ENCODE peak calls at places on chromosomes 3 and 15, in nine cellular contexts. One of them, this sample, is unnamed.

GRCh38 chr3:69419276-69419675 is 33.4 kb upstream of the FRMD4B start:
- DNase-seq in fibroblast of lung: no peak
- DNase-seq in PC-3: no peak
- DNase-seq in HepG2: no peak
- DNase-seq in endothelial cell of umbilical vein: no peak
- DNase-seq in mammary epithelial cell: no peak
- DNase-seq in HCT116: no peak
- DNase-seq in astrocyte: no peak
- DNase-seq in GM12878: no peak
- DNase-seq in this sample: no peak

GRCh38 chr15:52294881-52295420 is 653 bp downstream of the MYO5C start:
- DNase-seq in fibroblast of lung: no peak
- DNase-seq in PC-3: peak; percentile 4
- DNase-seq in HepG2: peak; percentile 47
- DNase-seq in endothelial cell of umbilical vein: peak; percentile 19
- DNase-seq in mammary epithelial cell: no peak
- DNase-seq in HCT116: no peak
- DNase-seq in astrocyte: no peak
- DNase-seq in GM12878: no peak
- DNase-seq in this sample: no peak

GRCh38 chr15:70017796-70018195 is 79.9 kb downstream of the TLE3 start:
- DNase-seq in fibroblast of lung: no peak
- DNase-seq in PC-3: no peak
- DNase-seq in HepG2: no peak
- DNase-seq in endothelial cell of umbilical vein: no peak
- DNase-seq in mammary epithelial cell: no peak
- DNase-seq in HCT116: no peak
- DNase-seq in astrocyte: no peak
- DNase-seq in GM12878: no peak
- DNase-seq in this sample: no peak

GRCh38 chr3:22729981-22730380 is 473.1 kb upstream of the UBE2E2 start:
- DNase-seq in fibroblast of lung: peak; percentile 8
- DNase-seq in PC-3: peak; percentile 48
- DNase-seq in HepG2: no peak
- DNase-seq in endothelial cell of umbilical vein: no peak
- DNase-seq in mammary epithelial cell: peak; percentile 2
- DNase-seq in HCT116: no peak
- DNase-seq in astrocyte: no peak
- DNase-seq in GM12878: no peak
- DNase-seq in this sample: no peak

GRCh38 chr3:179949428-179949827 is 87.3 kb downstream of the PEX5L start:
- DNase-seq in fibroblast of lung: no peak
- DNase-seq in PC-3: no peak
- DNase-seq in HepG2: no peak
- DNase-seq in endothelial cell of umbilical vein: no peak
- DNase-seq in mammary epithelial cell: no peak
- DNase-seq in HCT116: no peak
- DNase-seq in astrocyte: no peak
- DNase-seq in GM12878: no peak
- DNase-seq in this sample: no peak

GRCh38 chr3:127590282-127590592 is 296 bp downstream of the TPRA1 start:
- DNase-seq in fibroblast of lung: no peak
- DNase-seq in PC-3: no peak
- DNase-seq in HepG2: no peak
- DNase-seq in endothelial cell of umbilical vein: no peak
- DNase-seq in mammary epithelial cell: no peak
- DNase-seq in HCT116: no peak
- DNase-seq in astrocyte: no peak
- DNase-seq in GM12878: no peak
- DNase-seq in this sample: no peak

GRCh38 chr3:161498259-161498921 is 1.8 kb downstream of the OTOL1 start:
- DNase-seq in fibroblast of lung: no peak
- DNase-seq in PC-3: no peak
- DNase-seq in HepG2: no peak
- DNase-seq in endothelial cell of umbilical vein: no peak
- DNase-seq in mammary epithelial cell: no peak
- DNase-seq in HCT116: no peak
- DNase-seq in astrocyte: no peak
- DNase-seq in GM12878: no peak
- DNase-seq in this sample: no peak

GRCh38 chr3:137692803-137693431 is 71.2 kb upstream of the SOX14 start:
- DNase-seq in fibroblast of lung: no peak
- DNase-seq in PC-3: peak; percentile 19
- DNase-seq in HepG2: peak; percentile 31
- DNase-seq in endothelial cell of umbilical vein: no peak
- DNase-seq in mammary epithelial cell: peak; percentile 16
- DNase-seq in HCT116: peak; percentile 13
- DNase-seq in astrocyte: no peak
- DNase-seq in GM12878: peak; percentile 3
- DNase-seq in this sample: no peak

GRCh38 chr15:40285151-40285898 is 2.5 kb upstream of the ANKRD63 start:
- DNase-seq in fibroblast of lung: no peak
- DNase-seq in PC-3: no peak
- DNase-seq in HepG2: no peak
- DNase-seq in endothelial cell of umbilical vein: peak; percentile 12
- DNase-seq in mammary epithelial cell: no peak
- DNase-seq in HCT116: no peak
- DNase-seq in astrocyte: no peak
- DNase-seq in GM12878: no peak
- DNase-seq in this sample: no peak

GRCh38 chr15:40283615-40284306 is 897 bp upstream of the ANKRD63 start:
- DNase-seq in fibroblast of lung: no peak
- DNase-seq in PC-3: no peak
- DNase-seq in HepG2: no peak
- DNase-seq in endothelial cell of umbilical vein: no peak
- DNase-seq in mammary epithelial cell: no peak
- DNase-seq in HCT116: no peak
- DNase-seq in astrocyte: no peak
- DNase-seq in GM12878: no peak
- DNase-seq in this sample: no peak

GRCh38 chr15:40282144-40282869 is 557 bp downstream of the ANKRD63 start:
- DNase-seq in fibroblast of lung: no peak
- DNase-seq in PC-3: peak; percentile 43
- DNase-seq in HepG2: peak; percentile 30
- DNase-seq in endothelial cell of umbilical vein: peak; percentile 31
- DNase-seq in mammary epithelial cell: peak; percentile 53
- DNase-seq in HCT116: no peak
- DNase-seq in astrocyte: no peak
- DNase-seq in GM12878: no peak
- DNase-seq in this sample: no peak

GRCh38 chr15:40281057-40281850 is 1.6 kb downstream of the ANKRD63 start:
- DNase-seq in fibroblast of lung: no peak
- DNase-seq in PC-3: no peak
- DNase-seq in HepG2: no peak
- DNase-seq in endothelial cell of umbilical vein: no peak
- DNase-seq in mammary epithelial cell: no peak
- DNase-seq in HCT116: no peak
- DNase-seq in astrocyte: no peak
- DNase-seq in GM12878: no peak
- DNase-seq in this sample: no peak

DNA sequence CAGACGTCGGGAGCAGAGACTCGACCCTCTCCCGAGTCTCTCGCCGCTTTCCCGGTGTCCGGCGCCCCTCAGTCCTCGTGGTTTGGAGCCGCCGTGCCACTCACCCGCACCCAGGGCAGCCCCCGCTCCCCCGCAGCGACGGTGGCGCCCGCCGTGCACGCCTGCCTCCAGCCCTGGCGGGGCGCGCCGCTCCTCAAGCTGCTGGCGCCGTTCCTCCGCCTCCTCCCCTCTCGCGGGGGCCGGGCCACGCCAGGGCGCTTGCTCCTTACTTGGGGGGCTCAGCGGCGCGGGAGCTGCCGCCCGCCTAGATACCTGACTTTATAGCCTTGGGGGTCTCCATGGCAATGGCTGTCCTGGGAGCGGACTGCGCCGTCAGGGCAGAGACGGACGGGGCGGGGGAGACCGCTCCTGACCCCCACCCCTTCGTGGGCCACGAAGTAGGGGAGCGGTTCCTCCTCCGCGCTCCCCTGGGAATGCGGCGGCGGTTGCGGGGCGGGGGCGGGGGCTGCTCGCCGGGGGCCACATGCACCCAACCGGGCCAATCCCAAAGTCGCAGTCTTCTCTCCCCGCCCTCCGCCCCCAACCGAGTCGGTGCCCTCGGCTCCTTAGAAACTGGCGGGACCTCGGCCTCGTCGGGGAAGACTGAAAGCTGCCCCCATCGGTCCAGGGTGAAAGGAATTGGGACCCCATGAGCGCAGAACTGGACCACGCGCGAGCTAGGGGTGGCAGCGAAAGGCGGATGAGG is at the start of gene ANKRD63:
- DNase-seq in fibroblast of lung: no peak
- DNase-seq in PC-3: peak; percentile 20
- DNase-seq in HepG2: no peak
- DNase-seq in endothelial cell of umbilical vein: peak; percentile 11
- DNase-seq in mammary epithelial cell: no peak
- DNase-seq in HCT116: no peak
- DNase-seq in astrocyte: no peak
- DNase-seq in GM12878: no peak
- DNase-seq in this sample: no peak
- TF ChIP-seq EZH2 in fibroblast of lung: peak; percentile 74
- TF ChIP-seq EZH2 in PC-3: no peak
- TF ChIP-seq EZH2 in HepG2: no peak
- TF ChIP-seq EZH2 in endothelial cell of umbilical vein: peak; percentile 96
- TF ChIP-seq EZH2 in mammary epithelial cell: peak; percentile 52
- TF ChIP-seq EZH2 in HCT116: no peak
- TF ChIP-seq EZH2 in astrocyte: peak; percentile 72
- TF ChIP-seq EZH2 in GM12878: no peak
- TF ChIP-seq EZH2 in this sample: no peak

GRCh38 chr15:48924528-48925393 is 39.0 kb downstream of the SHC4 start:
- DNase-seq in fibroblast of lung: peak; percentile 25
- DNase-seq in PC-3: no peak
- DNase-seq in HepG2: no peak
- DNase-seq in endothelial cell of umbilical vein: no peak
- DNase-seq in mammary epithelial cell: no peak
- DNase-seq in HCT116: no peak
- DNase-seq in astrocyte: peak; percentile 61
- DNase-seq in GM12878: no peak
- DNase-seq in this sample: no peak

GRCh38 chr15:48922046-48922445 is 41.7 kb downstream of the SHC4 start:
- DNase-seq in fibroblast of lung: no peak
- DNase-seq in PC-3: no peak
- DNase-seq in HepG2: no peak
- DNase-seq in endothelial cell of umbilical vein: no peak
- DNase-seq in mammary epithelial cell: no peak
- DNase-seq in HCT116: no peak
- DNase-seq in astrocyte: no peak
- DNase-seq in GM12878: no peak
- DNase-seq in this sample: no peak

GRCh38 chr15:48928877-48929538 is 34.7 kb downstream of the SHC4 start:
- DNase-seq in fibroblast of lung: no peak
- DNase-seq in PC-3: peak; percentile 70
- DNase-seq in HepG2: no peak
- DNase-seq in endothelial cell of umbilical vein: no peak
- DNase-seq in mammary epithelial cell: peak; percentile 89
- DNase-seq in HCT116: no peak
- DNase-seq in astrocyte: peak; percentile 63
- DNase-seq in GM12878: no peak
- DNase-seq in this sample: no peak

GRCh38 chr15:48927181-48927580 is 36.5 kb downstream of the SHC4 start:
- DNase-seq in fibroblast of lung: no peak
- DNase-seq in PC-3: no peak
- DNase-seq in HepG2: no peak
- DNase-seq in endothelial cell of umbilical vein: no peak
- DNase-seq in mammary epithelial cell: no peak
- DNase-seq in HCT116: no peak
- DNase-seq in astrocyte: no peak
- DNase-seq in GM12878: no peak
- DNase-seq in this sample: no peak

GRCh38 chr15:48925714-48926223 is 38.0 kb downstream of the SHC4 start:
- DNase-seq in fibroblast of lung: peak; percentile 90
- DNase-seq in PC-3: peak; percentile 92
- DNase-seq in HepG2: peak; percentile 29
- DNase-seq in endothelial cell of umbilical vein: peak; percentile 59
- DNase-seq in mammary epithelial cell: peak; percentile 97
- DNase-seq in HCT116: peak; percentile 91
- DNase-seq in astrocyte: peak; percentile 93
- DNase-seq in GM12878: no peak
- DNase-seq in this sample: peak; percentile 66
- H3K4me3 ChIP-seq in fibroblast of lung: no peak overlapping the region
- H3K4me3 ChIP-seq in PC-3: no peak overlapping the region
- H3K4me3 ChIP-seq in HepG2: no peak overlapping the region
- H3K4me3 ChIP-seq in endothelial cell of umbilical vein: no peak overlapping the region
- H3K4me3 ChIP-seq in mammary epithelial cell: no peak overlapping the region
- H3K4me3 ChIP-seq in HCT116: no peak overlapping the region
- H3K4me3 ChIP-seq in astrocyte: no peak overlapping the region
- H3K4me3 ChIP-seq in GM12878: no peak overlapping the region
- H3K4me3 ChIP-seq in this sample: no peak overlapping the region

GRCh38 chr3:52238193-52238760 is 681 bp downstream of the TWF2 start:
- DNase-seq in fibroblast of lung: no peak
- DNase-seq in PC-3: no peak
- DNase-seq in HepG2: peak; percentile 89
- DNase-seq in endothelial cell of umbilical vein: peak; percentile 33
- DNase-seq in mammary epithelial cell: no peak
- DNase-seq in HCT116: no peak
- DNase-seq in astrocyte: peak; percentile 16
- DNase-seq in GM12878: no peak
- DNase-seq in this sample: no peak
- H3K9ac ChIP-seq in fibroblast of lung: peak overlapping the region; percentile 83
- H3K9ac ChIP-seq in PC-3: peak overlapping the region; percentile 88
- H3K9ac ChIP-seq in HepG2: peak overlapping the region; percentile 89
- H3K9ac ChIP-seq in endothelial cell of umbilical vein: peak overlapping the region; percentile 25
- H3K9ac ChIP-seq in mammary epithelial cell: peak overlapping the region; percentile 32
- H3K9ac ChIP-seq in HCT116: peak overlapping the region; percentile 87
- H3K9ac ChIP-seq in astrocyte: peak overlapping the region; percentile 88
- H3K9ac ChIP-seq in GM12878: peak overlapping the region; percentile 87
- H3K9ac ChIP-seq in this sample: peak overlapping the region; percentile 89

GRCh38 chr3:184564685-184565385 is 3.2 kb downstream of the EPHB3 start:
- DNase-seq in fibroblast of lung: no peak
- DNase-seq in PC-3: no peak
- DNase-seq in HepG2: no peak
- DNase-seq in endothelial cell of umbilical vein: no peak
- DNase-seq in mammary epithelial cell: no peak
- DNase-seq in HCT116: no peak
- DNase-seq in astrocyte: no peak
- DNase-seq in GM12878: no peak
- DNase-seq in this sample: no peak

GRCh38 chr3:184562875-184563568 is 1.4 kb downstream of the EPHB3 start:
- DNase-seq in fibroblast of lung: no peak
- DNase-seq in PC-3: peak; percentile 37
- DNase-seq in HepG2: no peak
- DNase-seq in endothelial cell of umbilical vein: no peak
- DNase-seq in mammary epithelial cell: peak; percentile 38
- DNase-seq in HCT116: no peak
- DNase-seq in astrocyte: peak; percentile 20
- DNase-seq in GM12878: no peak
- DNase-seq in this sample: no peak

GRCh38 chr3:184563941-184564684 is 2.5 kb downstream of the EPHB3 start:
- DNase-seq in fibroblast of lung: no peak
- DNase-seq in PC-3: no peak
- DNase-seq in HepG2: no peak
- DNase-seq in endothelial cell of umbilical vein: no peak
- DNase-seq in mammary epithelial cell: no peak
- DNase-seq in HCT116: no peak
- DNase-seq in astrocyte: no peak
- DNase-seq in GM12878: no peak
- DNase-seq in this sample: no peak

GRCh38 chr3:184562146-184562861 is 719 bp downstream of the EPHB3 start:
- DNase-seq in fibroblast of lung: no peak
- DNase-seq in PC-3: peak; percentile 21
- DNase-seq in HepG2: no peak
- DNase-seq in endothelial cell of umbilical vein: no peak
- DNase-seq in mammary epithelial cell: no peak
- DNase-seq in HCT116: no peak
- DNase-seq in astrocyte: no peak
- DNase-seq in GM12878: no peak
- DNase-seq in this sample: no peak

DNA sequence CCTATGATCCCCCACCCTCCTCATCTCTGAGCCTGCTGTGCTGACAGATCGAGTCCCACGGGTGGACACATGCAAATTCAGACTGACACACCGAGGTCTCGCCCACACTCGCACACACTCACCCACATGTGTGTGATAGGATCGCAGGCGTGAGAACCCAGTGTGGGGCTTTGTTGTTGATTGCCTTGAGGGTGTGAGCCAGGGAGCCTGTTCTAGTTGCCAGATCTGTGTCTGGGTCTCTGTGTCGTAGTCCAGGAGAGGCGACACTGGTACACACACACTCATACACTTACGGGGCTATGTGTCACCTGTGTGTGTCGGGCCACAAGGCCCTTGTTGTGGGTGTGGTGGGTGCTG is 2.0 kb downstream of the EPHB3 start:
- DNase-seq in fibroblast of lung: no peak
- DNase-seq in PC-3: peak; percentile 12
- DNase-seq in HepG2: no peak
- DNase-seq in endothelial cell of umbilical vein: no peak
- DNase-seq in mammary epithelial cell: peak; percentile 42
- DNase-seq in HCT116: no peak
- DNase-seq in astrocyte: no peak
- DNase-seq in GM12878: no peak
- DNase-seq in this sample: no peak
- TF ChIP-seq EZH2 in fibroblast of lung: no peak
- TF ChIP-seq EZH2 in PC-3: no peak
- TF ChIP-seq EZH2 in HepG2: no peak
- TF ChIP-seq EZH2 in endothelial cell of umbilical vein: no peak
- TF ChIP-seq EZH2 in mammary epithelial cell: no peak
- TF ChIP-seq EZH2 in HCT116: no peak
- TF ChIP-seq EZH2 in astrocyte: no peak
- TF ChIP-seq EZH2 in GM12878: no peak
- TF ChIP-seq EZH2 in this sample: peak; percentile 45